ENCODE peak calls at places on chromosomes 12 and 14, in nine cellular contexts. D, Q, L, U, K, J, A, W and X are unnamed samples.

GRCh38 chr14:64970776-64971451 is 1.2 kb downstream of the RAB15 start:
- DNase-seq in D (no peak), Q (peak; percentile 34), L (no peak), U (no peak), K (no peak), J (peak; percentile 5), A (no peak), W (no peak), X (no peak)

GRCh38 chr14:38723954-38724353 is 379.1 kb downstream of the SEC23A start:
- DNase-seq in D (no peak), Q (no peak), L (no peak), U (no peak), K (no peak), J (no peak), A (no peak), W (no peak), X (no peak)

GRCh38 chr12:59113831-59114273 is 193.5 kb upstream of the LRIG3 start:
- DNase-seq in D (peak; percentile 86), Q (peak; percentile 91), L (peak; percentile 60), U (peak; percentile 82), K (peak; percentile 58), J (peak; percentile 90), A (peak; percentile 33), W (peak; percentile 88), X (peak; percentile 84)

GRCh38 chr12:59401862-59402261 is 194.0 kb upstream of the SLC16A7 start:
- DNase-seq in D (no peak), Q (no peak), L (no peak), U (no peak), K (no peak), J (no peak), A (no peak), W (no peak), X (no peak)

GRCh38 chr12:77496714-77497113 is 334.0 kb upstream of the NAV3 start:
- DNase-seq in D (no peak), Q (no peak), L (no peak), U (no peak), K (no peak), J (no peak), A (no peak), W (no peak), X (no peak)

GRCh38 chr12:48021485-48022179 is 17.4 kb upstream of the COL2A1 start:
- DNase-seq in D (no peak), Q (peak; percentile 53), L (peak; percentile 62), U (no peak), K (no peak), J (no peak), A (no peak), W (no peak), X (no peak)

GRCh38 chr12:128817115-128818015 is 6.4 kb downstream of the SLC15A4 start:
- DNase-seq in D (peak; percentile 76), Q (peak; percentile 40), L (no peak), U (peak; percentile 83), K (peak; percentile 85), J (peak; percentile 77), A (no peak), W (no peak), X (peak; percentile 63)

GRCh38 chr14:103019236-103019635 is 38.1 kb downstream of the CDC42BPB start:
- DNase-seq in D (no peak), Q (no peak), L (no peak), U (no peak), K (no peak), J (no peak), A (no peak), W (no peak), X (no peak)

GRCh38 chr14:53109028-53109687 is 44.0 kb downstream of the DDHD1 start:
- DNase-seq in D (no peak), Q (no peak), L (peak; percentile 13), U (no peak), K (no peak), J (no peak), A (peak; percentile 51), W (no peak), X (peak; percentile 46)

GRCh38 chr12:57112492-57113294 is 1.5 kb upstream of the STAT6 start:
- DNase-seq in D (no peak), Q (no peak), L (no peak), U (no peak), K (no peak), J (no peak), A (no peak), W (no peak), X (no peak)

GRCh38 chr12:80598004-80598606 is 109.3 kb upstream of the MYF6 start:
- DNase-seq in D (peak; percentile 3), Q (peak; percentile 30), L (no peak), U (peak; percentile 85), K (no peak), J (peak; percentile 86), A (no peak), W (no peak), X (peak; percentile 78)

GRCh38 chr12:111298583-111299436 is 70.1 kb downstream of the PHETA1 start:
- DNase-seq in D (peak; percentile 26), Q (peak; percentile 82), L (no peak), U (peak; percentile 47), K (no peak), J (peak; percentile 46), A (peak; percentile 66), W (peak; percentile 54), X (peak; percentile 83)

GRCh38 chr14:75204106-75204505 is 27.7 kb upstream of the TMED10 start:
- DNase-seq in D (no peak), Q (peak; percentile 61), L (no peak), U (peak; percentile 44), K (no peak), J (peak; percentile 35), A (no peak), W (no peak), X (no peak)

GRCh38 chr14:67411820-67412421 is at the start of gene PLEK2:
- DNase-seq in D (no peak), Q (peak; percentile 38), L (no peak), U (peak; percentile 34), K (no peak), J (peak; percentile 27), A (no peak), W (peak; percentile 78), X (peak; percentile 44)

GRCh38 chr14:99231181-99231849 is 40.7 kb downstream of the BCL11B start:
- DNase-seq in D (no peak), Q (no peak), L (no peak), U (no peak), K (peak; percentile 46), J (no peak), A (no peak), W (no peak), X (no peak)

GRCh38 chr14:96979611-96980074 is 182.5 kb downstream of the VRK1 start:
- DNase-seq in D (no peak), Q (no peak), L (no peak), U (no peak), K (no peak), J (no peak), A (no peak), W (no peak), X (no peak)

GRCh38 chr14:105891631-105892452 is 365.5 kb downstream of the TMEM121 start:
- DNase-seq in D (no peak), Q (no peak), L (no peak), U (no peak), K (peak; percentile 58), J (no peak), A (no peak), W (no peak), X (no peak)

GRCh38 chr12:57762463-57762862 is 4.4 kb downstream of the CYP27B1 start:
- DNase-seq in D (no peak), Q (no peak), L (no peak), U (no peak), K (no peak), J (no peak), A (no peak), W (no peak), X (no peak)

GRCh38 chr14:69963966-69964365 is 84.8 kb downstream of the SMOC1 start:
- DNase-seq in D (peak; percentile 99), Q (no peak), L (no peak), U (no peak), K (no peak), J (no peak), A (no peak), W (no peak), X (no peak)

GRCh38 chr14:59463773-59464650 is 1.2 kb downstream of the GPR135 start:
- DNase-seq in D (no peak), Q (peak; percentile 50), L (no peak), U (peak; percentile 65), K (peak; percentile 69), J (no peak), A (peak; percentile 23), W (no peak), X (no peak)

GRCh38 chr14:106491851-106492250 is 965.5 kb downstream of the TMEM121 start:
- DNase-seq in D (no peak), Q (no peak), L (no peak), U (no peak), K (no peak), J (no peak), A (no peak), W (no peak), X (peak; percentile 43)

GRCh38 chr12:93244514-93245077 is 133.1 kb upstream of the NUDT4 start:
- DNase-seq in D (no peak), Q (no peak), L (no peak), U (no peak), K (no peak), J (no peak), A (no peak), W (no peak), X (no peak)

GRCh38 chr14:32576088-32576795 is 247.1 kb downstream of the AKAP6 start:
- DNase-seq in D (peak; percentile 87), Q (peak; percentile 83), L (peak; percentile 6), U (peak; percentile 65), K (no peak), J (peak; percentile 80), A (peak; percentile 28), W (peak; percentile 60), X (peak; percentile 75)

GRCh38 chr12:50786498-50787231 is 22.8 kb downstream of the ATF1 start:
- DNase-seq in D (no peak), Q (peak; percentile 67), L (no peak), U (peak; percentile 99), K (no peak), J (peak; percentile 95), A (no peak), W (no peak), X (no peak)

GRCh38 chr12:96108321-96108720 is 72.9 kb upstream of the LTA4H start:
- DNase-seq in D (peak; percentile 23), Q (no peak), L (no peak), U (no peak), K (peak; percentile 68), J (no peak), A (peak; percentile 36), W (no peak), X (no peak)

GRCh38 chr12:107092669-107093546 is 441 bp downstream of the CRY1 start:
- DNase-seq in D (peak; percentile 17), Q (peak; percentile 62), L (no peak), U (peak; percentile 50), K (peak; percentile 73), J (peak; percentile 49), A (no peak), W (peak; percentile 62), X (peak; percentile 64)

GRCh38 chr12:88448337-88448944 is 131.8 kb downstream of the KITLG start:
- DNase-seq in D (no peak), Q (no peak), L (peak; percentile 88), U (no peak), K (no peak), J (no peak), A (no peak), W (no peak), X (no peak)